ENCODE peak calls at places on chromosomes 11 and 22, in six cellular contexts. N is COR-L47, C is NCI-H510A, H is nephron progenitor cell, E is suprapubic skin, T is activated T-cell treated with anti-CD3 and anti-CD28 coated beads for 48 hours. U is an unnamed sample.

GRCh38 chr22:38299001-38299651 is 18.1 kb downstream of the CSNK1E start:
- DNase-seq in N (no peak), C (no peak), H (no peak), E (no peak), T (no peak), U (no peak)

GRCh38 chr22:21443735-21444421 is 23.3 kb upstream of the TMEM191C start:
- DNase-seq in N (no peak), C (no peak), H (no peak), E (peak; percentile 49), T (no peak), U (no peak)

GRCh38 chr22:37169947-37170688 is 17.9 kb downstream of the C1QTNF6 start:
- DNase-seq in N (no peak), C (no peak), H (no peak), E (peak; percentile 51), T (no peak), U (peak; percentile 19)

GRCh38 chr11:60910711-60911366 is 3.1 kb upstream of the TMEM109 start:
- DNase-seq in N (no peak), C (no peak), H (no peak), E (no peak), T (no peak), U (no peak)

GRCh38 chr22:45958971-45959370 is 18.0 kb downstream of the WNT7B start:
- DNase-seq in N (no peak), C (no peak), H (no peak), E (no peak), T (no peak), U (no peak)

GRCh38 chr22:36913431-36914382 is at the start of gene CSF2RB:
- DNase-seq in N (no peak), C (no peak), H (no peak), E (no peak), T (no peak), U (no peak)

GRCh38 chr11:71213696-71214552 is 38.5 kb downstream of the SHANK2 start:
- DNase-seq in N (no peak), C (no peak), H (no peak), E (peak; percentile 30), T (no peak), U (no peak)

GRCh38 chr22:42585096-42585495 is 29.6 kb downstream of the POLDIP3 start:
- DNase-seq in N (no peak), C (no peak), H (no peak), E (no peak), T (no peak), U (no peak)

GRCh38 chr11:62539238-62539925 is 7.2 kb downstream of the AHNAK start:
- DNase-seq in N (peak; percentile 76), C (peak; percentile 44), H (no peak), E (peak; percentile 82), T (peak; percentile 64), U (peak; percentile 87)

GRCh38 chr22:50199836-50200332 is 927 bp upstream of the SELENOO start:
- DNase-seq in N (no peak), C (no peak), H (peak; percentile 53), E (no peak), T (no peak), U (no peak)

GRCh38 chr11:66718320-66718971 is 10.6 kb downstream of the SPTBN2 start:
- DNase-seq in N (peak; percentile 13), C (peak; percentile 63), H (no peak), E (no peak), T (no peak), U (peak; percentile 62)

GRCh38 chr11:27473017-27473406 is 422 bp upstream of the LGR4 start:
- DNase-seq in N (no peak), C (no peak), H (no peak), E (no peak), T (no peak), U (no peak)

GRCh38 chr11:127052420-127052819 is 51.9 kb upstream of the KIRREL3 start:
- DNase-seq in N (no peak), C (no peak), H (no peak), E (no peak), T (no peak), U (no peak)

GRCh38 chr22:39871008-39871798 is 22.4 kb downstream of the ENTHD1 start:
- DNase-seq in N (no peak), C (no peak), H (no peak), E (no peak), T (no peak), U (no peak)

U was measured in left lung.